ENCODE peak calls at places on chromosome 10, in four cellular contexts. F, R, E and X are unnamed samples.

GRCh38 chr10:96645191-96645721 is 58.4 kb upstream of the TM9SF3 start:
- DNase-seq in F (no peak), R (no peak), E (no peak), X (no peak)

GRCh38 chr10:90813592-90814365 is 44.1 kb downstream of the HTR7 start:
- DNase-seq in F (no peak), R (no peak), E (no peak), X (no peak)

GRCh38 chr10:132535065-132535651 is 2.4 kb upstream of the INPP5A start:
- DNase-seq in F (no peak), R (no peak), E (no peak), X (no peak)

GRCh38 chr10:22434521-22434920 is 89.2 kb downstream of the SPAG6 start:
- DNase-seq in F (peak; percentile 12), R (no peak), E (no peak), X (no peak)

GRCh38 chr10:72201293-72201692 is 14.5 kb upstream of the ANAPC16 start:
- DNase-seq in F (no peak), R (no peak), E (no peak), X (no peak)

GRCh38 chr10:59537451-59537850 is 172.2 kb downstream of the SLC16A9 start:
- DNase-seq in F (no peak), R (no peak), E (no peak), X (no peak)

GRCh38 chr10:6382081-6382480 is 179.3 kb downstream of the PFKFB3 start:
- DNase-seq in F (peak; percentile 73), R (no peak), E (no peak), X (peak; percentile 3)

GRCh38 chr10:75956624-75957023 is 525.2 kb downstream of the LRMDA start:
- DNase-seq in F (peak; percentile 3), R (no peak), E (no peak), X (no peak)

GRCh38 chr10:104331208-104331838 is 6.9 kb downstream of the ITPRIP start:
- DNase-seq in F (no peak), R (no peak), E (peak; percentile 57), X (no peak)

GRCh38 chr10:129758180-129758579 is 205.9 kb downstream of the EBF3 start:
- DNase-seq in F (no peak), R (no peak), E (peak; percentile 18), X (no peak)

GRCh38 chr10:49272251-49273081 is 26.5 kb upstream of the C10orf71 start:
- DNase-seq in F (no peak), R (no peak), E (peak; percentile 17), X (no peak)

GRCh38 chr10:110013615-110014293 is 6.0 kb downstream of the ADD3 start:
- DNase-seq in F (no peak), R (no peak), E (no peak), X (peak; percentile 6)

GRCh38 chr10:62907470-62908212 is 91.5 kb upstream of the EGR2 start:
- DNase-seq in F (no peak), R (no peak), E (no peak), X (no peak)

GRCh38 chr10:100934084-100934659 is 21.4 kb downstream of the SLF2 start:
- DNase-seq in F (peak; percentile 36), R (no peak), E (no peak), X (no peak)

GRCh38 chr10:112296908-112297331 is 13.7 kb downstream of the TECTB start:
- DNase-seq in F (no peak), R (no peak), E (no peak), X (no peak)

GRCh38 chr10:77004917-77005564 is 632.6 kb downstream of the KCNMA1 start:
- DNase-seq in F (peak; percentile 29), R (no peak), E (peak; percentile 37), X (no peak)

GRCh38 chr10:91170418-91170817 is 50.0 kb upstream of the PCGF5 start:
- DNase-seq in F (no peak), R (no peak), E (no peak), X (no peak)

GRCh38 chr10:31020128-31020527 is 11.5 kb downstream of the ZNF438 start:
- DNase-seq in F (no peak), R (no peak), E (no peak), X (no peak)

GRCh38 chr10:91864099-91864498 is 45.2 kb downstream of the FGFBP3 start:
- DNase-seq in F (no peak), R (no peak), E (no peak), X (no peak)

GRCh38 chr10:34669079-34669478 is 146.0 kb downstream of the PARD3 start:
- DNase-seq in F (no peak), R (no peak), E (no peak), X (no peak)

GRCh38 chr10:16792675-16793074 is 24.5 kb downstream of the RSU1 start:
- DNase-seq in F (no peak), R (no peak), E (no peak), X (no peak)

GRCh38 chr10:16773334-16773733 is 43.9 kb downstream of the RSU1 start:
- DNase-seq in F (no peak), R (no peak), E (no peak), X (no peak)

GRCh38 chr10:31034041-31034918 is 2.6 kb upstream of the ZNF438 start:
- DNase-seq in F (no peak), R (peak; percentile 42), E (no peak), X (no peak)

GRCh38 chr10:47247190-47248059 is 52.6 kb upstream of the GDF10 start:
- DNase-seq in F (no peak), R (no peak), E (peak; percentile 10), X (no peak)

GRCh38 chr10:11260136-11260535 is 242.5 kb downstream of the CELF2 start:
- DNase-seq in F (no peak), R (no peak), E (no peak), X (no peak)

GRCh38 chr10:16519908-16520861 is 1.5 kb downstream of the C1QL3 start:
- DNase-seq in F (no peak), R (no peak), E (peak; percentile 38), X (no peak)

GRCh38 chr10:132666733-132667612 is 119.0 kb downstream of the NKX6-2 start:
- DNase-seq in F (no peak), R (no peak), E (no peak), X (no peak)

GRCh38 chr10:95493862-95494261 is 67.3 kb downstream of the SORBS1 start:
- DNase-seq in F (no peak), R (no peak), E (no peak), X (no peak)

GRCh38 chr10:126598009-126598408 is 72.5 kb downstream of the C10orf90 start:
- DNase-seq in F (peak; percentile 30), R (no peak), E (peak; percentile 74), X (no peak)